ENCODE peak calls at places on chromosomes 1 and 21, in four cellular contexts. J, E, C and T are unnamed samples.

GRCh38 chr21:44958471-44959191 is 18.8 kb downstream of the SLX9 start:
- DNase-seq in C (peak), E (no peak), J (peak), T (no peak)

GRCh38 chr1:231219422-231220401 is 21.3 kb upstream of the GNPAT start:
- DNase-seq in C (no peak), J (no peak), E (no peak), T (no peak)

GRCh38 chr1:28926629-28927441 is 12.5 kb downstream of the EPB41 start:
- DNase-seq in C (no peak), J (peak), E (peak), T (peak)

GRCh38 chr1:108664426-108664950 is 3.6 kb upstream of the HENMT1 start:
- DNase-seq in E (no peak), J (no peak), C (no peak), T (no peak)

GRCh38 chr1:209412036-209412435 is 171.5 kb upstream of the CAMK1G start:
- DNase-seq in E (no peak), C (no peak), J (no peak), T (no peak)

GRCh38 chr1:8349961-8350360 is 32.0 kb downstream of the SLC45A1 start:
- DNase-seq in C (no peak), E (no peak), J (no peak), T (no peak)

GRCh38 chr1:109816975-109817535 is 53.3 kb upstream of the EPS8L3 start:
- DNase-seq in J (no peak), E (no peak), C (no peak), T (peak)

GRCh38 chr1:224432141-224432540 is 2.5 kb downstream of the WDR26 start:
- DNase-seq in C (no peak), E (no peak), J (peak), T (no peak)

GRCh38 chr21:14533555-14534400 is 12.3 kb downstream of the SAMSN1 start:
- DNase-seq in J (peak), C (peak), E (no peak), T (no peak)

GRCh38 chr1:157241185-157241538 is 103.0 kb upstream of the ETV3 start:
- DNase-seq in C (no peak), E (no peak), J (no peak), T (no peak)

GRCh38 chr1:165481820-165482532 is 37.0 kb upstream of the RXRG start:
- DNase-seq in C (peak), J (peak), E (no peak), T (no peak)

GRCh38 chr1:19384113-19384512 is 72.0 kb downstream of the SLC66A1 start:
- DNase-seq in E (no peak), C (no peak), J (no peak), T (no peak)

GRCh38 chr1:31436596-31437432 is 23.8 kb downstream of the SERINC2 start:
- DNase-seq in E (no peak), J (no peak), C (no peak), T (no peak)

GRCh38 chr1:15014521-15014920 is 139.0 kb upstream of the TMEM51 start:
- DNase-seq in J (no peak), E (no peak), C (peak), T (no peak)

GRCh38 chr1:234589064-234589765 is 20.8 kb downstream of the IRF2BP2 start:
- DNase-seq in E (no peak), J (peak), C (peak), T (no peak)

GRCh38 chr1:192476802-192477298 is 98.7 kb upstream of the RGS1 start:
- DNase-seq in E (no peak), J (peak), C (peak), T (no peak)

GRCh38 chr1:222644649-222645005 is 26.7 kb downstream of the MIA3 start:
- DNase-seq in E (no peak), C (peak), J (no peak), T (no peak)

GRCh38 chr1:17561561-17561985 is 22.1 kb downstream of the ARHGEF10L start:
- DNase-seq in C (no peak), J (no peak), E (no peak), T (no peak)

GRCh38 chr1:93666613-93667384 is 14.8 kb downstream of the BCAR3 start:
- DNase-seq in C (peak), E (no peak), J (peak), T (no peak)

GRCh38 chr1:201172999-201173610 is 17.5 kb upstream of the IGFN1 start:
- DNase-seq in E (no peak), J (peak), C (no peak), T (no peak)

GRCh38 chr1:150192012-150192411 is 42.3 kb downstream of the PLEKHO1 start:
- DNase-seq in J (peak), C (peak), E (no peak), T (no peak)

GRCh38 chr1:6962390-6962955 is 177.2 kb downstream of the CAMTA1 start:
- DNase-seq in J (no peak), C (no peak), E (peak), T (no peak)

GRCh38 chr1:153956997-153957715 is 1.3 kb downstream of the CRTC2 start:
- DNase-seq in C (no peak), J (no peak), E (no peak), T (no peak)

GRCh38 chr21:37463083-37463780 is 96.7 kb downstream of the DYRK1A start:
- DNase-seq in C (peak), E (no peak), J (peak), T (no peak)

GRCh38 chr1:198932351-198932991 is 293.6 kb downstream of the PTPRC start:
- DNase-seq in C (peak), J (peak), E (no peak), T (no peak)

GRCh38 chr1:15736035-15736665 is at the start of gene SLC25A34:
- DNase-seq in C (no peak), E (no peak), J (no peak), T (no peak)

GRCh38 chr1:196143602-196144342 is 464.5 kb downstream of the KCNT2 start:
- DNase-seq in C (no peak), J (no peak), E (no peak), T (no peak)

GRCh38 chr1:44421374-44422028 is 16.4 kb downstream of the RNF220 start:
- DNase-seq in E (no peak), J (no peak), C (no peak), T (no peak)

GRCh38 chr1:30738670-30739559 is 15.5 kb upstream of the MATN1 start:
- DNase-seq in E (no peak), C (no peak), J (no peak), T (no peak)

GRCh38 chr1:241310451-241310850 is 46.6 kb downstream of the RGS7 start:
- DNase-seq in E (no peak), C (no peak), J (no peak), T (no peak)

GRCh38 chr1:51574796-51575195 is 42.1 kb upstream of the OSBPL9 start:
- DNase-seq in J (no peak), E (no peak), C (no peak), T (no peak)

GRCh38 chr1:173195596-173196088 is 11.5 kb downstream of the TNFSF4 start:
- DNase-seq in J (no peak), E (no peak), C (no peak), T (peak)

GRCh38 chr1:77687519-77687906 is 5.1 kb upstream of the ZZZ3 start:
- DNase-seq in J (peak), E (no peak), C (peak), T (no peak)

GRCh38 chr21:16588433-16588860 is 858.7 kb downstream of the USP25 start:
- DNase-seq in E (no peak), C (peak), J (peak), T (no peak)